ENCODE peak calls at places on chromosomes 1 and 21, in seven cellular contexts. E, O, V, B, S, R and H are unnamed samples.

GRCh38 chr1:56522680-56523079 is 56.7 kb downstream of the PLPP3 start:
- DNase-seq in E (no peak), O (no peak), V (no peak), B (no peak), S (no peak), R (no peak), H (no peak)

GRCh38 chr1:167579986-167580385 is 26.4 kb upstream of the CREG1 start:
- DNase-seq in E (no peak), O (no peak), V (no peak), B (no peak), S (no peak), R (no peak), H (no peak)

GRCh38 chr1:52210044-52210443 is 68.2 kb downstream of the ZFYVE9 start:
- DNase-seq in E (no peak), O (no peak), V (no peak), B (no peak), S (no peak), R (peak), H (no peak)

GRCh38 chr1:35220976-35221375 is 28.0 kb upstream of the SFPQ start:
- DNase-seq in E (no peak), O (no peak), V (no peak), B (peak), S (no peak), R (peak), H (no peak)

GRCh38 chr1:54742262-54742661 is 22.1 kb downstream of the PARS2 start:
- DNase-seq in E (peak), O (no peak), V (no peak), B (peak), S (no peak), R (no peak), H (no peak)

GRCh38 chr1:232704256-232704655 is 74.3 kb upstream of the SIPA1L2 start:
- DNase-seq in E (no peak), O (no peak), V (no peak), B (no peak), S (no peak), R (no peak), H (no peak)

GRCh38 chr1:204261746-204262505 is 48.1 kb upstream of the GOLT1A start:
- DNase-seq in E (peak), O (no peak), V (no peak), B (peak), S (no peak), R (peak), H (no peak)

GRCh38 chr21:38567577-38568360 is 69.5 kb upstream of the ERG start:
- DNase-seq in E (peak), O (peak), V (peak), B (peak), S (no peak), R (peak), H (no peak)

GRCh38 chr1:54220004-54220811 is 20.2 kb downstream of the MRPL37 start:
- DNase-seq in E (peak), O (peak), V (no peak), B (peak), S (no peak), R (peak), H (no peak)

GRCh38 chr1:22641906-22642636 is 1.4 kb upstream of the C1QC start:
- DNase-seq in E (no peak), O (peak), V (no peak), B (peak), S (peak), R (peak), H (no peak)

GRCh38 chr1:222928212-222928611 is 113.4 kb downstream of the DISP1 start:
- DNase-seq in E (no peak), O (peak), V (no peak), B (peak), S (no peak), R (peak), H (no peak)

GRCh38 chr21:46472246-46472645 is 13.6 kb downstream of the DIP2A start:
- DNase-seq in E (no peak), O (no peak), V (no peak), B (no peak), S (no peak), R (no peak), H (no peak)

GRCh38 chr1:29084196-29084521 is 39.5 kb downstream of the TMEM200B start:
- DNase-seq in E (no peak), O (no peak), V (no peak), B (no peak), S (no peak), R (no peak), H (no peak)